ENCODE peak calls at places on chromosomes 1 and 21, in ten cellular contexts. B, Z, M, A, E, O, Y, I, U and X are unnamed samples.
A peak's percentile ranks its signal among the peaks of the same experiment; 100 is the strongest.

GRCh38 chr1:244046907-244047738 is 4.0 kb upstream of the ZBTB18 start:
- DNase-seq in A (no peak), B (no peak), U (no peak), O (peak; percentile 89), Z (no peak), E (no peak), Y (peak; percentile 45), M (no peak), I (peak; percentile 8), X (no peak)

GRCh38 chr1:8661185-8662110 is 156.0 kb downstream of the RERE start:
- DNase-seq in E (no peak), U (no peak), Y (peak; percentile 72), B (peak; percentile 74), M (peak; percentile 36), A (no peak), I (peak; percentile 79), O (peak; percentile 69), Z (no peak), X (no peak)

GRCh38 chr21:25176637-25177412 is 430.5 kb downstream of the MRPL39 start:
- DNase-seq in Z (no peak), M (no peak), A (no peak), U (no peak), Y (peak; percentile 87), B (no peak), I (no peak), E (no peak), O (no peak), X (no peak)

GRCh38 chr21:15065381-15066230 is 806 bp upstream of the NRIP1 start:
- DNase-seq in B (peak; percentile 93), Z (peak; percentile 75), U (peak; percentile 81), M (peak; percentile 79), O (peak; percentile 67), I (no peak), A (peak; percentile 39), E (no peak), Y (no peak), X (peak; percentile 94)

GRCh38 chr1:53968125-53968513 is 22.0 kb downstream of the LRRC42 start:
- DNase-seq in B (no peak), M (no peak), Z (no peak), A (peak; percentile 69), O (no peak), E (no peak), Y (no peak), U (no peak), I (no peak), X (no peak)

GRCh38 chr1:116211294-116211693 is 100.1 kb downstream of the MAB21L3 start:
- DNase-seq in I (no peak), U (no peak), Z (no peak), A (no peak), M (no peak), E (no peak), B (no peak), Y (no peak), O (no peak), X (no peak)

GRCh38 chr1:57019240-57019805 is 53.5 kb upstream of the C8B start:
- DNase-seq in Y (no peak), B (no peak), A (no peak), U (no peak), M (no peak), E (no peak), I (no peak), Z (no peak), O (no peak), X (no peak)

GRCh38 chr1:100894622-100895539 is at the start of gene EXTL2:
- DNase-seq in M (peak; percentile 95), U (peak; percentile 74), B (peak; percentile 90), A (peak; percentile 90), I (peak; percentile 32), Z (peak; percentile 89), O (peak; percentile 84), E (peak; percentile 86), Y (no peak), X (peak; percentile 93)

GRCh38 chr1:232965124-232965911 is 14.9 kb downstream of the NTPCR start:
- DNase-seq in O (no peak), Y (no peak), U (no peak), I (no peak), B (no peak), Z (no peak), M (no peak), A (no peak), E (no peak), X (no peak)

GRCh38 chr1:223097713-223098112 is 45.3 kb downstream of the TLR5 start:
- DNase-seq in M (no peak), B (no peak), Y (no peak), U (no peak), O (no peak), I (no peak), Z (no peak), A (no peak), E (no peak), X (no peak)

GRCh38 chr21:44612669-44613229 is 870 bp downstream of the KRTAP10-8 start:
- DNase-seq in M (no peak), O (no peak), I (no peak), Y (no peak), A (no peak), B (peak; percentile 60), Z (no peak), U (no peak), E (no peak), X (no peak)

GRCh38 chr1:76426606-76427005 is 352.1 kb downstream of the ST6GALNAC3 start:
- DNase-seq in Y (no peak), I (no peak), U (no peak), E (no peak), A (no peak), M (no peak), Z (no peak), B (no peak), O (no peak), X (no peak)

GRCh38 chr1:52603301-52603675 is 1.1 kb downstream of the GPX7 start:
- DNase-seq in E (no peak), A (no peak), B (no peak), U (no peak), O (no peak), M (no peak), Y (no peak), I (no peak), Z (no peak), X (no peak)

GRCh38 chr21:32452641-32453040 is 40.1 kb downstream of the EVA1C start:
- DNase-seq in U (no peak), E (no peak), I (no peak), B (no peak), Y (no peak), O (no peak), Z (no peak), A (no peak), M (no peak), X (peak; percentile 36)

GRCh38 chr21:32456497-32456918 is 44.0 kb downstream of the EVA1C start:
- DNase-seq in A (no peak), U (no peak), Z (peak; percentile 24), M (no peak), B (peak; percentile 82), I (no peak), E (no peak), O (peak; percentile 56), Y (no peak), X (no peak)

GRCh38 chr21:32457962-32458361 is 45.5 kb downstream of the EVA1C start:
- DNase-seq in O (no peak), B (no peak), E (no peak), M (no peak), U (no peak), I (no peak), A (no peak), Z (no peak), Y (no peak), X (peak; percentile 6)

GRCh38 chr21:32457360-32457840 is 44.9 kb downstream of the EVA1C start:
- DNase-seq in A (peak; percentile 41), Z (no peak), M (peak; percentile 11), U (no peak), O (peak; percentile 61), E (peak; percentile 18), Y (no peak), I (no peak), B (no peak), X (peak; percentile 67)

GRCh38 chr21:32455548-32455947 is 43.0 kb downstream of the EVA1C start:
- DNase-seq in Z (peak; percentile 61), I (no peak), O (no peak), Y (no peak), M (no peak), E (no peak), A (no peak), B (no peak), U (no peak), X (peak; percentile 39)
- TF ChIP-seq POLR2AphosphoS5 in Z (peak; percentile 73), I (no peak), O (no peak), Y (no peak), M (no peak), E (no peak), A (no peak), B (no peak), U (no peak), X (no peak)

GRCh38 chr1:230401763-230402294 is 24.3 kb downstream of the PGBD5 start:
- DNase-seq in Z (no peak), A (no peak), Y (no peak), O (no peak), U (no peak), B (no peak), E (no peak), I (no peak), M (no peak), X (no peak)

GRCh38 chr1:230401096-230401495 is 25.0 kb downstream of the PGBD5 start:
- DNase-seq in E (no peak), Z (no peak), I (no peak), U (no peak), A (no peak), M (no peak), Y (no peak), B (no peak), O (no peak), X (no peak)

GRCh38 chr1:230400007-230400344 is 26.2 kb downstream of the PGBD5 start:
- DNase-seq in O (no peak), I (no peak), M (peak; percentile 40), U (no peak), B (no peak), A (no peak), E (no peak), Y (no peak), Z (no peak), X (no peak)

GRCh38 chr1:230407351-230407750 is 18.8 kb downstream of the PGBD5 start:
- DNase-seq in Z (no peak), E (no peak), I (no peak), B (no peak), U (no peak), A (no peak), O (no peak), Y (no peak), M (no peak), X (no peak)

GRCh38 chr1:230403442-230403841 is 22.7 kb downstream of the PGBD5 start:
- DNase-seq in U (no peak), E (no peak), Y (no peak), Z (no peak), M (peak; percentile 59), A (no peak), B (no peak), I (no peak), O (no peak), X (no peak)
- TF ChIP-seq CTCF in U (no peak), E (no peak), Y (no peak), Z (no peak), M (peak; percentile 49), A (peak; percentile 35), B (no peak), I (no peak), O (no peak), X (no peak)

GRCh38 chr1:63642901-63643300 is 49.7 kb downstream of the PGM1 start:
- DNase-seq in E (no peak), Z (no peak), I (no peak), O (no peak), M (no peak), A (no peak), U (no peak), B (no peak), Y (no peak), X (no peak)
- H3K4me3 ChIP-seq in E (no peak overlapping the region), Z (no peak overlapping the region), I (no peak overlapping the region), O (no peak overlapping the region), M (no peak overlapping the region), A (no peak overlapping the region), U (no peak overlapping the region), B (no peak overlapping the region), Y (no peak overlapping the region), X (no peak overlapping the region)

GRCh38 chr1:159076753-159077656 is at the start of gene AIM2:
- DNase-seq in O (no peak), E (no peak), M (no peak), U (peak; percentile 88), B (no peak), A (no peak), Y (peak; percentile 97), Z (no peak), I (no peak), X (peak; percentile 85)
- TF ChIP-seq POLR2AphosphoS5 in O (no peak), E (no peak), M (no peak), U (peak; percentile 95), B (no peak), A (no peak), Y (peak; percentile 82), Z (no peak), I (no peak), X (no peak)